ENCODE peak calls at places on chromosomes 16 and 17, in six cellular contexts. Z is left ventricle myocardium inferior; I is body of pancreas; A is T-helper 1 cell; C is NK-92 treated with Interleukin-12 subunit alpha and Interleukin-12 subunit beta, amount 100 ng/mL, for 24 hours; L is substantia nigra. F is an unnamed sample.

GRCh38 chr16:31002252-31002700 is 8.2 kb downstream of the STX1B start:
- DNase-seq in Z (no peak), I (no peak), A (no peak), C (no peak), L (no peak), F (no peak)

GRCh38 chr17:46063239-46063638 is 64.2 kb downstream of the STH start:
- DNase-seq in Z (no peak), I (no peak), A (no peak), C (no peak), L (no peak), F (no peak)

GRCh38 chr16:30351586-30352419 is 3.3 kb downstream of the CD2BP2 start:
- DNase-seq in Z (peak; percentile 76), I (peak; percentile 96), A (no peak), C (no peak), L (peak; percentile 85), F (no peak)

GRCh38 chr17:75855310-75856061 is at the start of gene WBP2:
- DNase-seq in Z (peak; percentile 97), I (peak; percentile 99), A (peak; percentile 93), C (peak; percentile 98), L (peak; percentile 99), F (peak; percentile 99)

GRCh38 chr17:27533874-27534815 is 77.9 kb downstream of the KSR1 start:
- DNase-seq in Z (no peak), I (no peak), A (no peak), C (no peak), L (no peak), F (no peak)

GRCh38 chr16:1152123-1152638 is 725 bp upstream of the CACNA1H start:
- DNase-seq in Z (no peak), I (no peak), A (peak; percentile 61), C (no peak), L (no peak), F (peak; percentile 22)

GRCh38 chr17:9321862-9322261 is 253.8 kb downstream of the STX8 start:
- DNase-seq in Z (no peak), I (no peak), A (no peak), C (no peak), L (no peak), F (no peak)

GRCh38 chr16:86261379-86261778 is 248.9 kb upstream of the FOXF1 start:
- DNase-seq in Z (no peak), I (no peak), A (no peak), C (no peak), L (no peak), F (no peak)

GRCh38 chr17:80146121-80147034 is 550 bp downstream of the EIF4A3 start:
- DNase-seq in Z (no peak), I (no peak), A (no peak), C (peak; percentile 57), L (peak; percentile 45), F (no peak)

GRCh38 chr17:72226322-72226721 is 105.5 kb downstream of the SOX9 start:
- DNase-seq in Z (no peak), I (no peak), A (no peak), C (no peak), L (no peak), F (no peak)

GRCh38 chr17:77177002-77177401 is 36.2 kb downstream of the SEC14L1 start:
- DNase-seq in Z (no peak), I (no peak), A (no peak), C (no peak), L (no peak), F (no peak)

GRCh38 chr16:85491798-85492616 is 121.1 kb upstream of the GSE1 start:
- DNase-seq in Z (peak; percentile 76), I (peak; percentile 97), A (no peak), C (no peak), L (peak; percentile 70), F (no peak)

GRCh38 chr17:63549946-63550815 is at the start of gene DCAF7:
- DNase-seq in Z (peak; percentile 99), I (peak; percentile 100), A (peak; percentile 99), C (peak; percentile 98), L (peak; percentile 99), F (peak; percentile 100)

GRCh38 chr17:2716649-2717048 is 5.1 kb upstream of the CLUH start:
- DNase-seq in Z (no peak), I (no peak), A (no peak), C (no peak), L (no peak), F (no peak)

GRCh38 chr17:50120475-50121253 is 9.3 kb downstream of the SAMD14 start:
- DNase-seq in Z (no peak), I (no peak), A (no peak), C (no peak), L (no peak), F (no peak)

GRCh38 chr16:4183258-4184037 is 58.4 kb downstream of the SRL start:
- DNase-seq in Z (peak; percentile 91), I (peak; percentile 94), A (peak; percentile 74), C (peak; percentile 87), L (peak; percentile 93), F (peak; percentile 89)

GRCh38 chr17:12973496-12974318 is 44.1 kb downstream of the ELAC2 start:
- DNase-seq in Z (no peak), I (no peak), A (no peak), C (no peak), L (peak; percentile 9), F (no peak)

GRCh38 chr17:19492140-19492539 is 41.5 kb upstream of the SLC47A1 start:
- DNase-seq in Z (no peak), I (no peak), A (no peak), C (no peak), L (no peak), F (no peak)

GRCh38 chr17:69326302-69327059 is 452 bp downstream of the ABCA5 start:
- DNase-seq in Z (no peak), I (no peak), A (no peak), C (no peak), L (no peak), F (no peak)

GRCh38 chr16:4915226-4915761 is 21.7 kb downstream of the PPL start:
- DNase-seq in Z (no peak), I (no peak), A (no peak), C (no peak), L (no peak), F (no peak)

GRCh38 chr16:2142942-2143868 is 5.2 kb upstream of the RAB26 start:
- DNase-seq in Z (no peak), I (no peak), A (no peak), C (no peak), L (no peak), F (no peak)

GRCh38 chr16:51034481-51035109 is 116.5 kb downstream of the SALL1 start:
- DNase-seq in Z (no peak), I (no peak), A (no peak), C (no peak), L (no peak), F (peak; percentile 33)

GRCh38 chr16:14121135-14121534 is 50.0 kb downstream of the MRTFB start:
- DNase-seq in Z (no peak), I (no peak), A (no peak), C (no peak), L (no peak), F (peak; percentile 16)

GRCh38 chr17:49880291-49881053 is 32.6 kb upstream of the TAC4 start:
- DNase-seq in Z (peak; percentile 58), I (peak; percentile 82), A (peak; percentile 56), C (peak; percentile 25), L (peak; percentile 33), F (peak; percentile 73)

GRCh38 chr16:74758801-74759200 is 15.8 kb downstream of the FA2H start:
- DNase-seq in Z (no peak), I (peak; percentile 69), A (no peak), C (no peak), L (no peak), F (no peak)

GRCh38 chr17:50352072-50352692 is 6.3 kb downstream of the XYLT2 start:
- DNase-seq in Z (peak; percentile 52), I (no peak), A (no peak), C (no peak), L (no peak), F (no peak)

GRCh38 chr16:28561557-28562187 is 8.0 kb downstream of the SGF29 start:
- DNase-seq in Z (no peak), I (no peak), A (no peak), C (no peak), L (no peak), F (no peak)

GRCh38 chr17:76384987-76385891 is 830 bp downstream of the SPHK1 start:
- DNase-seq in Z (peak; percentile 41), I (peak; percentile 50), A (peak; percentile 19), C (peak; percentile 14), L (no peak), F (no peak)

GRCh38 chr17:19364699-19365498 is 2.4 kb upstream of the B9D1 start:
- DNase-seq in Z (no peak), I (no peak), A (no peak), C (no peak), L (peak; percentile 29), F (no peak)

GRCh38 chr17:57104461-57105175 is 19.6 kb downstream of the AKAP1 start:
- DNase-seq in Z (no peak), I (no peak), A (no peak), C (no peak), L (no peak), F (no peak)

GRCh38 chr17:284676-285355 is 67.8 kb downstream of the RPH3AL start:
- DNase-seq in Z (no peak), I (no peak), A (no peak), C (no peak), L (no peak), F (no peak)

GRCh38 chr16:50196736-50197135 is 43.6 kb downstream of the TENT4B start:
- DNase-seq in Z (no peak), I (no peak), A (no peak), C (no peak), L (no peak), F (no peak)

GRCh38 chr16:49649013-49649785 is 206.7 kb downstream of the ZNF423 start:
- DNase-seq in Z (no peak), I (no peak), A (no peak), C (no peak), L (no peak), F (no peak)

GRCh38 chr17:62653831-62654829 is 26.7 kb downstream of the MRC2 start:
- DNase-seq in Z (peak; percentile 87), I (peak; percentile 36), A (no peak), C (no peak), L (no peak), F (no peak)

GRCh38 chr17:1617620-1618174 is 10.9 kb downstream of the SLC43A2 start:
- DNase-seq in Z (no peak), I (no peak), A (no peak), C (no peak), L (no peak), F (peak; percentile 45)

GRCh38 chr16:74071996-74072559 is 224.5 kb upstream of the PSMD7 start:
- DNase-seq in Z (no peak), I (no peak), A (no peak), C (no peak), L (no peak), F (no peak)

GRCh38 chr16:58197314-58198012 is 443 bp downstream of the CSNK2A2 start:
- DNase-seq in Z (no peak), I (no peak), A (no peak), C (no peak), L (no peak), F (no peak)

GRCh38 chr16:4750896-4751295 is 16.1 kb downstream of the ZNF500 start:
- DNase-seq in Z (no peak), I (no peak), A (no peak), C (no peak), L (no peak), F (no peak)

GRCh38 chr16:47643610-47644009 is 182.5 kb downstream of the PHKB start:
- DNase-seq in Z (no peak), I (no peak), A (no peak), C (no peak), L (no peak), F (peak; percentile 17)